ENCODE peak calls at places on chromosomes 12 and 14, in six cellular contexts. W, A, F, N, C and Y are unnamed samples.

GRCh38 chr12:27651201-27651600 is 45.0 kb upstream of the REP15 start:
- DNase-seq in C (no peak), N (no peak), W (no peak), F (no peak), A (no peak), Y (no peak)

GRCh38 chr12:45789025-45789424 is 59.5 kb downstream of the ARID2 start:
- DNase-seq in F (no peak), W (no peak), A (no peak), N (no peak), C (no peak), Y (no peak)

GRCh38 chr12:92538970-92539749 is 163.6 kb upstream of the PLEKHG7 start:
- DNase-seq in C (no peak), N (peak), W (peak), F (no peak), A (no peak), Y (peak)

GRCh38 chr14:59595071-59595470 is 18.5 kb upstream of the CCDC175 start:
- DNase-seq in C (no peak), A (no peak), F (no peak), N (no peak), W (peak), Y (no peak)

GRCh38 chr12:53324113-53324778 is 2.8 kb upstream of the AAAS start:
- DNase-seq in F (no peak), A (peak), W (peak), C (no peak), N (no peak), Y (no peak)

GRCh38 chr12:26153421-26154154 is 28.8 kb upstream of the BHLHE41 start:
- DNase-seq in W (peak), C (no peak), F (no peak), N (peak), A (no peak), Y (peak)

GRCh38 chr14:41609704-41610183 is 3.1 kb downstream of the LRFN5 start:
- DNase-seq in C (peak), N (no peak), W (peak), A (no peak), F (peak), Y (no peak)

GRCh38 chr12:198708-199107 is 15.2 kb downstream of the SLC6A12 start:
- DNase-seq in C (no peak), F (no peak), N (no peak), W (peak), A (no peak), Y (no peak)

GRCh38 chr12:69994593-69995222 is 169.7 kb downstream of the MYRFL start:
- DNase-seq in F (no peak), C (no peak), W (peak), A (no peak), N (no peak), Y (no peak)

GRCh38 chr14:47675489-47676300 is at the start of gene MDGA2:
- DNase-seq in W (no peak), A (no peak), N (no peak), F (peak), C (no peak), Y (peak)

GRCh38 chr12:126667340-126667739 is 1599.6 kb upstream of the TMEM132C start:
- DNase-seq in W (no peak), C (no peak), A (no peak), N (peak), F (no peak), Y (peak)

GRCh38 chr12:108939594-108939993 is 59.7 kb downstream of the DAO start:
- DNase-seq in A (no peak), N (peak), F (no peak), C (no peak), W (no peak), Y (peak)

GRCh38 chr12:93199831-93200236 is 177.9 kb upstream of the NUDT4 start:
- DNase-seq in C (no peak), W (no peak), A (no peak), N (no peak), F (no peak), Y (no peak)

GRCh38 chr14:96442355-96442754 is 50.4 kb downstream of the AK7 start:
- DNase-seq in W (no peak), F (no peak), N (peak), C (no peak), A (no peak), Y (no peak)

GRCh38 chr14:24095196-24096068 is 1.3 kb downstream of the PCK2 start:
- DNase-seq in N (no peak), C (peak), F (no peak), W (peak), A (peak), Y (no peak)

GRCh38 chr14:58864751-58865519 is 227.2 kb downstream of the DACT1 start:
- DNase-seq in N (no peak), A (no peak), F (no peak), C (no peak), W (no peak), Y (no peak)

GRCh38 chr12:57763881-57764661 is 2.8 kb downstream of the CYP27B1 start:
- DNase-seq in W (no peak), A (no peak), F (no peak), N (no peak), C (no peak), Y (no peak)